ENCODE peak calls at places on chromosomes 13 and 19, in five cellular contexts. M is T-helper 9 cell, A is fibroblast of mammary gland, D is AG09309, F is cerebellum. I is an unnamed sample.

GRCh38 chr13:78606471-78607408 is 3.4 kb upstream of the POU4F1 start:
- DNase-seq in M (no peak), A (no peak), D (no peak), F (no peak), I (no peak)

GRCh38 chr13:72651196-72651595 is 76.2 kb downstream of the MZT1 start:
- DNase-seq in M (no peak), A (peak; percentile 0), D (no peak), F (peak; percentile 8), I (no peak)

GRCh38 chr13:30222253-30222652 is 85.1 kb downstream of the KATNAL1 start:
- DNase-seq in M (no peak), A (peak; percentile 28), D (no peak), F (no peak), I (no peak)

GRCh38 chr19:34253711-34254551 is 423 bp upstream of the GARRE1 start:
- DNase-seq in M (no peak), A (peak; percentile 35), D (no peak), F (peak; percentile 92), I (peak; percentile 51)

GRCh38 chr13:20360041-20360491 is 127.9 kb upstream of the GJB6 start:
- DNase-seq in M (no peak), A (peak; percentile 76), D (no peak), F (no peak), I (no peak)

GRCh38 chr13:24489721-24490120 is 22.9 kb downstream of the PARP4 start:
- DNase-seq in M (no peak), A (no peak), D (no peak), F (no peak), I (no peak)

GRCh38 chr13:30857018-30857417 is 49.1 kb upstream of the MEDAG start:
- DNase-seq in M (no peak), A (no peak), D (no peak), F (peak; percentile 63), I (no peak)

GRCh38 chr19:38715540-38715939 is 28.7 kb downstream of the CAPN12 start:
- DNase-seq in M (no peak), A (no peak), D (no peak), F (no peak), I (no peak)

GRCh38 chr19:52993342-52994178 is 20.2 kb upstream of the ERVV-1 start:
- DNase-seq in M (peak; percentile 77), A (peak; percentile 77), D (peak; percentile 20), F (peak; percentile 78), I (peak; percentile 35)

GRCh38 chr19:2997720-2998119 is 20.4 kb downstream of the TLE6 start:
- DNase-seq in M (no peak), A (no peak), D (no peak), F (no peak), I (no peak)

I was measured in HL-60.